ENCODE peak calls at places on chromosome 22, in four cellular contexts. G is thyroid gland, H is brain microvascular endothelial cell, X is GM20000. S is an unnamed sample.

GRCh38 chr22:29345932-29346331 is 30.4 kb upstream of the RASL10A start:
- DNase-seq in G (no peak), H (no peak), X (no peak), S (no peak)

GRCh38 chr22:43465291-43466015 is 53.6 kb downstream of the MPPED1 start:
- DNase-seq in H (no peak), G (no peak), X (no peak), S (no peak)

GRCh38 chr22:47817380-47817779 is 1054.9 kb downstream of the TBC1D22A start:
- DNase-seq in G (no peak), H (no peak), X (no peak), S (no peak)

GRCh38 chr22:29580200-29580810 is 608 bp downstream of the NIPSNAP1 start:
- DNase-seq in X (peak), H (no peak), G (no peak), S (no peak)

GRCh38 chr22:21025763-21026755 is 6.3 kb downstream of the SLC7A4 start:
- DNase-seq in H (no peak), G (no peak), X (no peak), S (no peak)

GRCh38 chr22:33659423-33659822 is 260.9 kb downstream of the LARGE1 start:
- DNase-seq in X (no peak), G (no peak), H (no peak), S (no peak)

GRCh38 chr22:50177537-50178470 is 7.3 kb downstream of the PANX2 start:
- DNase-seq in X (no peak), H (no peak), G (no peak), S (no peak)

GRCh38 chr22:36636916-36637315 is 66.6 kb downstream of the CACNG2 start:
- DNase-seq in H (no peak), X (no peak), G (no peak), S (no peak)

GRCh38 chr22:46830001-46830715 is 67.7 kb downstream of the TBC1D22A start:
- DNase-seq in X (no peak), H (peak), G (peak), S (peak)

GRCh38 chr22:37340331-37341262 is 58.3 kb downstream of the CYTH4 start:
- DNase-seq in G (no peak), X (no peak), H (no peak), S (no peak)

GRCh38 chr22:30717331-30717921 is 22.8 kb downstream of the OSBP2 start:
- DNase-seq in H (peak), X (no peak), G (no peak), S (peak)

GRCh38 chr22:50621491-50621880 is 6.5 kb downstream of the ARSA start:
- DNase-seq in G (no peak), H (no peak), X (peak), S (no peak)

GRCh38 chr22:24697671-24698082 is 76.8 kb downstream of the PIWIL3 start:
- DNase-seq in H (no peak), G (peak), X (peak), S (no peak)

GRCh38 chr22:37731804-37732471 is 35.1 kb downstream of the TRIOBP start:
- DNase-seq in H (no peak), G (no peak), X (peak), S (no peak)

GRCh38 chr22:38347944-38348750 is 30.9 kb upstream of the CSNK1E start:
- DNase-seq in H (no peak), X (peak), G (no peak), S (peak)

GRCh38 chr22:31583861-31584485 is 78.0 kb downstream of the PISD start:
- DNase-seq in G (no peak), X (no peak), H (peak), S (peak)

GRCh38 chr22:37088108-37088605 is 21.4 kb downstream of the TMPRSS6 start:
- DNase-seq in G (no peak), H (peak), X (no peak), S (peak)

GRCh38 chr22:25903294-25903693 is 161.3 kb downstream of the MYO18B start:
- DNase-seq in G (no peak), H (no peak), X (no peak), S (no peak)

DNA sequence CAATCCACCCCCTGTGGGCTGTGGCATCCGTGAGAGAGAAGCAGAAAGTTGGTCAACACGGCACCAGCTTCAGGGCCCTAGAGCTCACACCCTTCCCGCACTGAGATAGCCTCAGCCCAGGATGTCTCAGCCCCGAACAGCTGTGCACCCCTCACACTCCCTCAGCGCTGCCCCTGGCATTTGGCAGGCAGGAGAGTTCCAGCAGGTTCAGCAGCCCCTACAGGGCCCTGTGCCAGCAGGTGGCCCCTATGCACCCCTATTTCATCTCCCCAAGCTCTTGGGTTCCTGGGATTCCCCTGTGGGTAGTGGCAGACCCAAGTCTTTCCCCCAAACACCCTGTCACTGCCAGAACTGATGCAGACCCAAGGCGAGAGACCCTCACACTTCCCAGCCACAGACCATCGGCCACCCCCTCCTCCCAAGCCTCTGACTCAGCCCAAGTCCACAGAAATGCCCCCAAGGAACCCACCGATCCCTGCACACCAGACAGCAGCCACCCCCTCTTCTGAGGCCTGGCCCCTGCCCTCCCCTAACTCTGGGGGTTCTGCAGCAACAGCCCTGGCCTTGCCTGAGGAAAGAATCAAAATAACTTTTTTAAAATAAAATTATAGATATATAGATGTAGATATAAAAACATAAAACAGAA is 183.6 kb downstream of the IGLL1 start:
- DNase-seq in G (no peak), X (no peak), H (no peak), S (no peak)
- TF ChIP-seq CTCF in G (no peak), X (no peak), H (no peak), S (no peak)

GRCh38 chr22:35037089-35037488 is 28.9 kb upstream of the ISX start:
- DNase-seq in H (no peak), X (no peak), G (no peak), S (no peak)
- TF ChIP-seq CTCF in H (peak), X (no peak), G (no peak), S (peak)

GRCh38 chr22:44622685-44623084 is 79.3 kb upstream of the PRR5 start:
- DNase-seq in H (no peak), X (no peak), G (no peak), S (no peak)

GRCh38 chr22:44622147-44622427 is 79.9 kb upstream of the PRR5 start:
- DNase-seq in G (no peak), H (no peak), X (no peak), S (no peak)

GRCh38 chr22:44625421-44625760 is 76.6 kb upstream of the PRR5 start:
- DNase-seq in X (no peak), G (no peak), H (no peak), S (no peak)

GRCh38 chr22:44624689-44625420 is 77.1 kb upstream of the PRR5 start:
- DNase-seq in H (no peak), X (no peak), G (no peak), S (no peak)

GRCh38 chr22:44623771-44624510 is 78.1 kb upstream of the PRR5 start:
- DNase-seq in G (no peak), X (no peak), H (peak), S (no peak)
- TF ChIP-seq CTCF in G (no peak), X (no peak), H (peak), S (peak)

GRCh38 chr22:45092644-45093043 is 71.1 kb upstream of the NUP50 start:
- DNase-seq in G (no peak), X (no peak), H (no peak), S (no peak)

GRCh38 chr22:45094081-45094720 is 69.5 kb upstream of the NUP50 start:
- DNase-seq in G (no peak), X (no peak), H (no peak), S (no peak)

GRCh38 chr22:45087802-45088201 is 75.9 kb upstream of the NUP50 start:
- DNase-seq in X (no peak), H (no peak), G (no peak), S (no peak)

GRCh38 chr22:45091254-45091854 is 72.4 kb upstream of the NUP50 start:
- DNase-seq in G (no peak), X (no peak), H (no peak), S (no peak)

GRCh38 chr22:45090364-45090960 is 73.3 kb upstream of the NUP50 start:
- DNase-seq in H (peak), G (no peak), X (no peak), S (peak)
- TF ChIP-seq CTCF in H (peak), G (no peak), X (no peak), S (no peak)

GRCh38 chr22:45731798-45732495 is 60.3 kb downstream of the ATXN10 start:
- DNase-seq in X (no peak), H (no peak), G (no peak), S (no peak)
- TF ChIP-seq CTCF in X (no peak), H (peak), G (no peak), S (peak)

GRCh38 chr22:39530692-39531331 is 1.7 kb downstream of the RPS19BP1 start:
- DNase-seq in G (no peak), X (no peak), H (peak), S (no peak)
- TF ChIP-seq CTCF in G (no peak), X (peak), H (peak), S (peak)

GRCh38 chr22:40463727-40464126 is 93.3 kb downstream of the SGSM3 start:
- DNase-seq in G (no peak), H (no peak), X (peak), S (no peak)

GRCh38 chr22:40462195-40462988 is 92.0 kb downstream of the SGSM3 start:
- DNase-seq in G (no peak), X (peak), H (no peak), S (no peak)

GRCh38 chr22:40466976-40467375 is 96.6 kb downstream of the SGSM3 start:
- DNase-seq in G (no peak), X (no peak), H (no peak), S (no peak)

GRCh38 chr22:40463017-40463631 is 92.7 kb downstream of the SGSM3 start:
- DNase-seq in G (no peak), X (peak), H (no peak), S (no peak)
- TF ChIP-seq CTCF in G (no peak), X (no peak), H (no peak), S (no peak)

S was measured in HFFc6.